ENCODE peak calls at places on chromosomes 4 and X, in four cellular contexts. V is K562, O is HepG2, A is H1. H is an unnamed sample.

GRCh38 chr4:159003420-159004253 is 99.2 kb upstream of the RAPGEF2 start:
- DNase-seq in V (peak; percentile 63), O (no peak), A (no peak), H (no peak)

GRCh38 chr4:112516401-112517066 is 554 bp upstream of the NEUROG2 start:
- DNase-seq in V (peak; percentile 33), O (no peak), A (no peak), H (no peak)

GRCh38 chr4:52657630-52658501 is 1.2 kb downstream of the USP46 start:
- DNase-seq in V (no peak), O (no peak), A (peak; percentile 70), H (no peak)

GRCh38 chrX:132853040-132853439 is 105.4 kb downstream of the HS6ST2 start:
- DNase-seq in V (no peak), O (no peak), A (no peak), H (no peak)

GRCh38 chr4:158578476-158578875 is 56.8 kb downstream of the RXFP1 start:
- DNase-seq in V (peak; percentile 27), O (peak; percentile 5), A (no peak), H (no peak)

GRCh38 chr4:152806492-152807125 is 26.9 kb downstream of the ARFIP1 start:
- DNase-seq in V (no peak), O (peak; percentile 34), A (no peak), H (no peak)

GRCh38 chr4:117968606-117969005 is 65.7 kb upstream of the NDST3 start:
- DNase-seq in V (no peak), O (no peak), A (no peak), H (no peak)

GRCh38 chr4:143488684-143489083 is 24.8 kb upstream of the SMARCA5 start:
- DNase-seq in V (no peak), O (no peak), A (no peak), H (no peak)

GRCh38 chr4:39278476-39278875 is 87.7 kb downstream of the RFC1 start:
- DNase-seq in V (no peak), O (no peak), A (no peak), H (no peak)

GRCh38 chr4:186726440-186727148 is 2.9 kb upstream of the FAT1 start:
- DNase-seq in V (peak; percentile 75), O (peak; percentile 63), A (no peak), H (no peak)

GRCh38 chr4:20676773-20677172 is 23.5 kb upstream of the PACRGL start:
- DNase-seq in V (no peak), O (no peak), A (no peak), H (no peak)

GRCh38 chr4:38298868-38299713 is 338.9 kb downstream of the PTTG2 start:
- DNase-seq in V (no peak), O (no peak), A (no peak), H (no peak)

GRCh38 chr4:142615324-142615665 is 230.8 kb downstream of the INPP4B start:
- DNase-seq in V (no peak), O (no peak), A (no peak), H (no peak)

GRCh38 chr4:181597766-181598165 is 645.4 kb upstream of the TENM3 start:
- DNase-seq in V (no peak), O (no peak), A (no peak), H (no peak)

GRCh38 chr4:20430555-20430954 is 178.8 kb downstream of the SLIT2 start:
- DNase-seq in V (no peak), O (no peak), A (no peak), H (no peak)

GRCh38 chrX:150038977-150039599 is 100.8 kb upstream of the EOLA2 start:
- DNase-seq in V (no peak), O (no peak), A (no peak), H (no peak)

GRCh38 chr4:98661356-98662054 is 3.1 kb upstream of the TSPAN5 start:
- DNase-seq in V (no peak), O (no peak), A (no peak), H (no peak)

GRCh38 chrX:54639346-54640102 is 109.5 kb downstream of the GNL3L start:
- DNase-seq in V (peak; percentile 87), O (peak; percentile 86), A (peak; percentile 82), H (peak; percentile 79)

GRCh38 chr4:26015906-26016305 is 101.9 kb downstream of the SMIM20 start:
- DNase-seq in V (no peak), O (no peak), A (no peak), H (no peak)

GRCh38 chrX:153643431-153644351 is 3.3 kb upstream of the DUSP9 start:
- DNase-seq in V (peak; percentile 72), O (no peak), A (no peak), H (no peak)

GRCh38 chr4:84792366-84793301 is 173.9 kb downstream of the WDFY3 start:
- DNase-seq in V (no peak), O (no peak), A (no peak), H (no peak)

GRCh38 chr4:176274441-176274840 is 5.4 kb upstream of the ASB5 start:
- DNase-seq in V (no peak), O (no peak), A (no peak), H (no peak)

GRCh38 chr4:153553155-153553819 is 87.1 kb downstream of the TMEM131L start:
- DNase-seq in V (no peak), O (no peak), A (no peak), H (no peak)

GRCh38 chrX:130179170-130179569 is 7.4 kb downstream of the RAB33A start:
- DNase-seq in V (peak; percentile 26), O (no peak), A (no peak), H (no peak)

GRCh38 chrX:8981742-8982141 is 52.2 kb downstream of the FAM9B start:
- DNase-seq in V (no peak), O (no peak), A (no peak), H (no peak)

GRCh38 chr4:189792819-189793618 is 147.7 kb upstream of the FRG1 start:
- DNase-seq in V (peak; percentile 59), O (peak; percentile 39), A (peak; percentile 67), H (no peak)

GRCh38 chr4:112854420-112854819 is 195.0 kb upstream of the ANK2 start:
- DNase-seq in V (no peak), O (no peak), A (no peak), H (no peak)

GRCh38 chr4:108533245-108533844 is 87.0 kb upstream of the RPL34 start:
- DNase-seq in V (no peak), O (no peak), A (no peak), H (no peak)

GRCh38 chr4:42523066-42523718 is 125.9 kb downstream of the SHISA3 start:
- DNase-seq in V (no peak), O (no peak), A (no peak), H (no peak)

GRCh38 chr4:25207997-25208396 is 25.8 kb upstream of the PI4K2B start:
- DNase-seq in V (no peak), O (no peak), A (no peak), H (no peak)

GRCh38 chr4:123308667-123309066 is 87.9 kb upstream of the SPRY1 start:
- DNase-seq in V (no peak), O (peak; percentile 16), A (no peak), H (no peak)

GRCh38 chrX:134423606-134424005 is 36.4 kb upstream of the HPRT1 start:
- DNase-seq in V (no peak), O (peak; percentile 3), A (no peak), H (no peak)

GRCh38 chr4:138297743-138298405 is 55.7 kb upstream of the SLC7A11 start:
- DNase-seq in V (no peak), O (no peak), A (no peak), H (no peak)

GRCh38 chr4:5810151-5810550 is 82.7 kb downstream of the CRMP1 start:
- DNase-seq in V (no peak), O (no peak), A (no peak), H (no peak)

GRCh38 chrX:106897259-106897658 is 5.9 kb downstream of the RIPPLY1 start:
- DNase-seq in V (no peak), O (no peak), A (no peak), H (no peak)

GRCh38 chrX:10245219-10245618 is 88.4 kb downstream of the CLCN4 start:
- DNase-seq in V (no peak), O (no peak), A (no peak), H (no peak)

GRCh38 chrX:130330146-130330545 is 9.6 kb upstream of the SLC25A14 start:
- DNase-seq in V (no peak), O (no peak), A (no peak), H (no peak)

GRCh38 chrX:1453390-1453783 is 678 bp upstream of the ASMTL start:
- DNase-seq in V (no peak), O (no peak), A (no peak), H (no peak)

GRCh38 chrX:1455948-1456280 is 3.2 kb upstream of the ASMTL start:
- DNase-seq in V (no peak), O (no peak), A (no peak), H (no peak)

GRCh38 chrX:1451676-1452496 is 823 bp downstream of the ASMTL start:
- DNase-seq in V (no peak), O (no peak), A (no peak), H (no peak)

GRCh38 chrX:1452497-1453389 is at the start of gene ASMTL:
- DNase-seq in V (peak; percentile 96), O (peak; percentile 93), A (peak; percentile 100), H (peak; percentile 91)

GRCh38 chrX:1453951-1454785 is 1.5 kb upstream of the ASMTL start:
- DNase-seq in V (peak; percentile 66), O (peak; percentile 70), A (peak; percentile 70), H (no peak)
- TF ChIP-seq KDM1A in V (no peak), O (no peak), A (no peak), H (no peak)

DNA sequence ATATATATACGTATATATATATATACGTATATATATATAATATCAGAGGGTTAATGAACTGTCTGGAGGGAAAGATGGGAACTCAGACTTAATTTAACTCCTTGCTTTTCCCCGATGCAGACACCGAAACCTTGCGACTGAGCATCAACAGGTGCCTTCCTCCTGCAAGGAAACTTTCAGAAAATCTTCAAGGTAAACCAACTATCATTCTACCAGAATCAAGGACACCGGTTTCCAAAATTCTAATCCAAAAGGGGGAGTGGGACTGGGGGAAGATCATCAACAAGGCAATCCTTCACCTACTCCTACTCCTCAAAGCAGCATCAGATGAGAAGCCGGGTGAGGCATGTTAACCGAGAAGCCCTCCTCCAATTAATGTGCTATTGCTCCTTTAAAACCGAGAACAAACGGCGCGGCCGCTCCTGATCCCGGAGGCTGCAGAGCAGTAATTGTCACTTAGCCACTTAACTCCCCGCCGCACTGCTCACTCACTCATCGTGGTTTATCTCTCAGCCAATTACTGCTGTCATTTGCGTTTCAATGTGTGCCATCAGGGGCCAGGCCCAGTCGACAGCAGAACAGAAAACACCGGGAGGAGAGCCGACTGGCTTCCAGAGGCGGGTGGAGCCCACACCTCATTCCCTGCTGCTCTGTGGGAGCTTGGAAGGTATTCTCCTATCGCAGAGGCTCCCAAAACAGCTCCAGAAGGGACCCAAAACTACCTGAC is 61.7 kb downstream of the MAML3 start:
- DNase-seq in V (no peak), O (no peak), A (peak; percentile 31), H (no peak)
- H4K20me1 ChIP-seq in V (no peaks in the 10 kb centered on the region), O (no peaks in the 10 kb centered on the region), A (no peaks in the 10 kb centered on the region), H (no peaks in the 10 kb centered on the region)

GRCh38 chr4:3417448-3417847 is 24.3 kb upstream of the HGFAC start:
- DNase-seq in V (no peak), O (no peak), A (no peak), H (no peak)
- H3K36me3 ChIP-seq in V (no peaks in the 10 kb centered on the region), O (peaks cover 47% of the 10 kb centered on the region), A (no peaks in the 10 kb centered on the region), H (no peaks in the 10 kb centered on the region)

DNA sequence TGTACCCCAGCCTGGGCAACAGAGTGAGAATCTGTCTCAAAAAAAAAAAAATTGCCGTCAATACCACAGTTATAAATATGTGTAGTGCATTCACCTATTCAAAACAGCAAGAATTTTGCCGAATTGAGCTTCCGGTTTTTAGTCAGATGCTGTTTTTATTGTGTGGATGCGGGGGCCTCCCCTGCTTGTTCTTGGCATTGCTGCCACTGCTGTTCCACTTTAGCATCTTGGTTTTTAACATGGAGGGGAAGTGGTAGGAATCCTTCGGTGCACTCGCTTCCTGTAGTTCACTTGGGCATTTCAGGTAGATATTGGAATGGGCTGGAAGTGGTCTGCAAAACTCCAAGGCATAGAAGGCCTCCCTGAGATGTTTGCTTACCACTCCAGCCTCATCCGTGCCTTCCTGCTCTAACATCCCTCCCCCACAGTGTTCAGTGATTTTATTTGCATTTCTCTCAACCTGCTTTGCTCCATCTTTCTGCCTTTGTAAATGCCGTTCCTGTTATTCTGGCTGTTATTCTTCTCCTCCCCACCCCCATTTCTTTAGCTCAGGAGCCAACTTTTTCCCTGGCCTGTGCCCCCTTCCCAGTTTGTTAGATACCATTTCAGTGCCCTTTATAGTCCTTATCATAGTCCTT is 25.5 kb downstream of the MOB1B start:
- DNase-seq in V (no peak), O (no peak), A (no peak), H (no peak)
- TF ChIP-seq KDM1A in V (no peak), O (no peak), A (no peak), H (no peak)